ENCODE peak calls at places on chromosomes 4 and X, in eight cellular contexts. P is H4; N is stimulated activated CD4-positive, alpha-beta T cell treated with anti-CD3 and anti-CD28 coated beads, Interleukin-4, amount 100 ng/mL, for 24 hours; M is SW 1271; E is H7; V is SJSA1; C is activated CD4-positive, alpha-beta T cell treated with anti-CD3 and anti-CD28 coated beads, Interleukin-2, amount 50 U/mL, for 1 hour; D is GM10248. K is an unnamed sample.

GRCh38 chrX:131854586-131854985 is 168.5 kb upstream of the STK26 start:
- DNase-seq in P (peak), N (no peak), M (no peak), E (no peak), V (no peak), C (no peak), D (no peak), K (no peak)

GRCh38 chrX:131938749-131939148 is 84.4 kb upstream of the STK26 start:
- DNase-seq in P (no peak), N (no peak), M (no peak), E (no peak), V (no peak), C (no peak), D (no peak), K (no peak)

GRCh38 chrX:132853040-132853439 is 105.4 kb downstream of the HS6ST2 start:
- DNase-seq in P (peak), N (no peak), M (no peak), E (no peak), V (no peak), C (no peak), D (no peak), K (no peak)

GRCh38 chr4:74675673-74676279 is 118.5 kb downstream of the BTC start:
- DNase-seq in P (peak), N (peak), M (peak), E (peak), V (no peak), C (no peak), D (peak), K (no peak)

GRCh38 chrX:136048446-136048845 is 63.2 kb downstream of the SLC9A6 start:
- DNase-seq in P (no peak), N (no peak), M (no peak), E (no peak), V (no peak), C (no peak), D (no peak), K (no peak)

GRCh38 chr4:169984203-169984602 is 42.0 kb downstream of the MFAP3L start:
- DNase-seq in P (no peak), N (no peak), M (no peak), E (no peak), V (no peak), C (no peak), D (no peak), K (no peak)

GRCh38 chr4:105626846-105627245 is 74.4 kb downstream of the ARHGEF38 start:
- DNase-seq in P (no peak), N (no peak), M (no peak), E (no peak), V (no peak), C (no peak), D (no peak), K (no peak)

GRCh38 chr4:187937557-187937956 is 58.0 kb upstream of the ZFP42 start:
- DNase-seq in P (no peak), N (no peak), M (no peak), E (peak), V (no peak), C (no peak), D (no peak), K (no peak)

GRCh38 chrX:320126-320783 is 1.7 kb upstream of the GTPBP6 start:
- DNase-seq in P (no peak), N (no peak), M (no peak), E (no peak), V (peak), C (no peak), D (no peak), K (no peak)

GRCh38 chr4:17030543-17030942 is 132.1 kb upstream of the LDB2 start:
- DNase-seq in P (peak), N (no peak), M (peak), E (no peak), V (peak), C (no peak), D (no peak), K (no peak)

GRCh38 chr4:150116506-150116905 is 38.3 kb downstream of the DCLK2 start:
- DNase-seq in P (no peak), N (no peak), M (no peak), E (no peak), V (no peak), C (no peak), D (no peak), K (no peak)

GRCh38 chr4:162461952-162462351 is 298.2 kb upstream of the FSTL5 start:
- DNase-seq in P (peak), N (no peak), M (no peak), E (no peak), V (no peak), C (no peak), D (no peak), K (no peak)

GRCh38 chr4:82998898-82999297 is 11.7 kb downstream of the LIN54 start:
- DNase-seq in P (no peak), N (no peak), M (no peak), E (no peak), V (no peak), C (no peak), D (no peak), K (no peak)

GRCh38 chrX:103656623-103657022 is 27.8 kb downstream of the TCEAL1 start:
- DNase-seq in P (peak), N (no peak), M (peak), E (no peak), V (peak), C (no peak), D (no peak), K (no peak)

GRCh38 chr4:184668511-184669114 is 19.1 kb downstream of the PRIMPOL start:
- DNase-seq in P (no peak), N (no peak), M (no peak), E (no peak), V (no peak), C (no peak), D (no peak), K (no peak)

GRCh38 chrX:131735127-131735526 is 191.3 kb downstream of the OR13H1 start:
- DNase-seq in P (no peak), N (no peak), M (no peak), E (no peak), V (no peak), C (no peak), D (no peak), K (no peak)

GRCh38 chrX:46588263-46588662 is 14.7 kb downstream of the CHST7 start:
- DNase-seq in P (no peak), N (peak), M (peak), E (no peak), V (peak), C (peak), D (no peak), K (peak)

GRCh38 chrX:43552166-43552565 is 103.9 kb upstream of the MAOA start:
- DNase-seq in P (no peak), N (no peak), M (no peak), E (no peak), V (no peak), C (no peak), D (no peak), K (no peak)

GRCh38 chrX:77505227-77505626 is 58.0 kb downstream of the FGF16 start:
- DNase-seq in P (peak), N (no peak), M (no peak), E (no peak), V (no peak), C (no peak), D (no peak), K (no peak)

GRCh38 chrX:113305496-113305895 is 464.9 kb upstream of the AMOT start:
- DNase-seq in P (peak), N (no peak), M (no peak), E (no peak), V (peak), C (no peak), D (no peak), K (no peak)

GRCh38 chr4:148565801-148566200 is 123.6 kb upstream of the NR3C2 start:
- DNase-seq in P (no peak), N (no peak), M (no peak), E (no peak), V (no peak), C (no peak), D (no peak), K (no peak)

GRCh38 chr4:21451032-21451431 is 497.5 kb downstream of the KCNIP4 start:
- DNase-seq in P (peak), N (no peak), M (peak), E (no peak), V (no peak), C (no peak), D (no peak), K (no peak)

GRCh38 chr4:12124138-12124537 is 695.4 kb upstream of the HS3ST1 start:
- DNase-seq in P (no peak), N (no peak), M (no peak), E (no peak), V (no peak), C (no peak), D (no peak), K (no peak)

GRCh38 chr4:75555294-75556164 is at the start of gene ODAPH:
- DNase-seq in P (peak), N (peak), M (no peak), E (peak), V (no peak), C (no peak), D (peak), K (no peak)

GRCh38 chr4:37197899-37198298 is 46.6 kb upstream of the NWD2 start:
- DNase-seq in P (no peak), N (no peak), M (no peak), E (no peak), V (no peak), C (no peak), D (no peak), K (no peak)

GRCh38 chrX:107659768-107660167 is 31.5 kb downstream of the PRPS1 start:
- DNase-seq in P (peak), N (peak), M (no peak), E (peak), V (no peak), C (no peak), D (peak), K (no peak)

GRCh38 chr4:60366661-60367060 is 833.5 kb upstream of the ADGRL3 start:
- DNase-seq in P (no peak), N (no peak), M (no peak), E (no peak), V (no peak), C (no peak), D (no peak), K (no peak)

GRCh38 chr4:12144051-12144450 is 715.4 kb upstream of the HS3ST1 start:
- DNase-seq in P (no peak), N (no peak), M (no peak), E (no peak), V (no peak), C (no peak), D (no peak), K (no peak)

GRCh38 chr4:149522031-149522430 is 293.6 kb downstream of the IQCM start:
- DNase-seq in P (no peak), N (no peak), M (no peak), E (no peak), V (no peak), C (no peak), D (no peak), K (no peak)

GRCh38 chrX:57678686-57679428 is 1.2 kb downstream of the NLRP2B start:
- DNase-seq in P (no peak), N (no peak), M (no peak), E (no peak), V (no peak), C (no peak), D (no peak), K (no peak)

GRCh38 chr4:147813107-147813773 is 81.4 kb downstream of the ARHGAP10 start:
- DNase-seq in P (no peak), N (no peak), M (no peak), E (no peak), V (no peak), C (no peak), D (no peak), K (no peak)

GRCh38 chr4:100590308-100590707 is 72.5 kb upstream of the EMCN start:
- DNase-seq in P (no peak), N (no peak), M (no peak), E (no peak), V (no peak), C (no peak), D (no peak), K (no peak)

GRCh38 chr4:78612398-78613005 is 60.9 kb downstream of the ANXA3 start:
- DNase-seq in P (peak), N (no peak), M (no peak), E (peak), V (no peak), C (no peak), D (no peak), K (no peak)